ENCODE peak calls at places on chromosomes 7 and 10, in nine cellular contexts. N, C, Q, R, P, H, E, F and S are unnamed samples.

GRCh38 chr10:1422275-1422674 is 315.1 kb downstream of the ADARB2 start:
- DNase-seq in P (no peak), Q (no peak), N (no peak), H (no peak), F (no peak), E (no peak), R (no peak), C (no peak), S (no peak)

GRCh38 chr7:75945297-75946168 is 30.6 kb downstream of the POR start:
- DNase-seq in C (no peak), H (no peak), E (no peak), F (no peak), N (no peak), R (peak; percentile 35), Q (no peak), P (peak; percentile 52), S (peak; percentile 93)

GRCh38 chr10:74432841-74433594 is 282.0 kb downstream of the ADK start:
- DNase-seq in N (no peak), C (peak; percentile 60), H (no peak), F (peak; percentile 42), Q (no peak), R (peak; percentile 70), P (peak; percentile 60), E (no peak), S (peak; percentile 45)

GRCh38 chr10:48651293-48651692 is 33.4 kb upstream of the WDFY4 start:
- DNase-seq in E (no peak), R (no peak), F (no peak), N (peak; percentile 55), Q (no peak), C (no peak), P (no peak), H (no peak), S (no peak)

GRCh38 chr10:32793033-32793432 is 165.0 kb downstream of the ITGB1 start:
- DNase-seq in Q (no peak), E (no peak), C (no peak), H (no peak), P (no peak), F (no peak), R (no peak), N (no peak), S (peak; percentile 10)

GRCh38 chr7:106618480-106618879 is 42.5 kb downstream of the CCDC71L start:
- DNase-seq in C (peak; percentile 50), F (no peak), N (no peak), H (no peak), Q (no peak), P (no peak), E (no peak), R (peak; percentile 57), S (peak; percentile 89)

GRCh38 chr10:126013489-126014281 is 117.3 kb downstream of the FANK1 start:
- DNase-seq in Q (no peak), H (no peak), C (peak; percentile 91), F (no peak), P (peak; percentile 82), R (peak; percentile 96), E (peak; percentile 8), N (no peak), S (peak; percentile 49)

GRCh38 chr7:45146531-45147379 is 10.8 kb upstream of the RAMP3 start:
- DNase-seq in E (no peak), N (no peak), R (no peak), Q (no peak), C (no peak), P (no peak), H (no peak), F (no peak), S (no peak)